ENCODE peak calls at places on chromosomes 4 and X, in five cellular contexts. Z is fibroblast of lung; B is CD8-positive, alpha-beta memory T cell; D is suprapubic skin; H is HAP-1. L is an unnamed sample. For H3K4me1 and H3K9me3, the result is how much of the 10 kb centered on the place peaks cover.

GRCh38 chr4:182142146-182143085 is 100.8 kb upstream of the TENM3 start:
- DNase-seq in Z (peak), H (no peak), B (no peak), D (no peak), L (no peak)

GRCh38 chr4:1208266-1208961 is 36.0 kb upstream of the SPON2 start:
- DNase-seq in H (no peak), Z (no peak), B (no peak), D (peak), L (no peak)

GRCh38 chr4:122536001-122536400 is 79.5 kb upstream of the IL2 start:
- DNase-seq in B (no peak), H (no peak), D (no peak), Z (no peak), L (no peak)

GRCh38 chr4:127364397-127364796 is 268.4 kb upstream of the INTU start:
- DNase-seq in B (no peak), H (no peak), Z (no peak), D (no peak), L (no peak)

GRCh38 chr4:121062466-121062975 is 9.8 kb downstream of the NDNF start:
- DNase-seq in B (no peak), H (no peak), D (no peak), Z (peak), L (no peak)

GRCh38 chr4:174110180-174110579 is 173.3 kb downstream of the FBXO8 start:
- DNase-seq in B (no peak), D (no peak), H (no peak), Z (peak), L (no peak)

GRCh38 chr4:176883681-176884418 is 91.1 kb upstream of the VEGFC start:
- DNase-seq in Z (peak), D (no peak), H (no peak), B (no peak), L (no peak)

GRCh38 chr4:84878090-84878489 is 88.4 kb downstream of the WDFY3 start:
- DNase-seq in Z (peak), D (no peak), B (no peak), H (no peak), L (no peak)

GRCh38 chr4:152974732-152975614 is 38.9 kb downstream of the FHDC1 start:
- DNase-seq in Z (no peak), H (no peak), B (no peak), D (no peak), L (no peak)

GRCh38 chrX:84046403-84046984 is 141.5 kb downstream of the RPS6KA6 start:
- DNase-seq in D (peak), B (no peak), Z (peak), H (peak), L (peak)

GRCh38 chr4:24858550-24858949 is 54.3 kb downstream of the CCDC149 start:
- DNase-seq in D (no peak), H (no peak), B (no peak), Z (no peak), L (no peak)

GRCh38 chrX:123340691-123341090 is 156.6 kb downstream of the GRIA3 start:
- DNase-seq in H (no peak), B (no peak), D (no peak), Z (no peak), L (no peak)

GRCh38 chr4:108058685-108059440 is 69.2 kb downstream of the HADH start:
- DNase-seq in H (no peak), B (no peak), Z (peak), D (no peak), L (no peak)

GRCh38 chrX:357035-357692 is 29.5 kb downstream of the PPP2R3B start:
- DNase-seq in H (no peak), B (no peak), D (no peak), Z (no peak), L (no peak)

GRCh38 chrX:101062171-101062570 is 10.3 kb upstream of the TRMT2B start:
- DNase-seq in H (peak), Z (no peak), B (no peak), D (no peak), L (no peak)

GRCh38 chrX:54397113-54397512 is 39.3 kb upstream of the WNK3 start:
- DNase-seq in Z (no peak), D (no peak), B (no peak), H (no peak), L (no peak)

GRCh38 chrX:33726281-33727160 is 405.6 kb downstream of the FAM47A start:
- DNase-seq in Z (no peak), D (no peak), H (no peak), B (no peak), L (no peak)

GRCh38 chrX:53421772-53422090 is 723 bp downstream of the SMC1A start:
- DNase-seq in Z (no peak), D (no peak), B (no peak), H (no peak), L (no peak)

GRCh38 chr4:52051213-52051614 is at the start of gene SPATA18:
- DNase-seq in Z (no peak), H (no peak), B (no peak), D (no peak), L (no peak)
- H3K4me3 ChIP-seq in Z (peak), H (no peak), B (no peak), D (peak), L (peak)

GRCh38 chr4:8118035-8118434 is 40.6 kb downstream of the ABLIM2 start:
- DNase-seq in Z (no peak), B (no peak), H (no peak), D (no peak), L (no peak)
- H3K4me1 ChIP-seq in Z (under half), B (under half), H (under half), D (under half), L (under half)

DNA sequence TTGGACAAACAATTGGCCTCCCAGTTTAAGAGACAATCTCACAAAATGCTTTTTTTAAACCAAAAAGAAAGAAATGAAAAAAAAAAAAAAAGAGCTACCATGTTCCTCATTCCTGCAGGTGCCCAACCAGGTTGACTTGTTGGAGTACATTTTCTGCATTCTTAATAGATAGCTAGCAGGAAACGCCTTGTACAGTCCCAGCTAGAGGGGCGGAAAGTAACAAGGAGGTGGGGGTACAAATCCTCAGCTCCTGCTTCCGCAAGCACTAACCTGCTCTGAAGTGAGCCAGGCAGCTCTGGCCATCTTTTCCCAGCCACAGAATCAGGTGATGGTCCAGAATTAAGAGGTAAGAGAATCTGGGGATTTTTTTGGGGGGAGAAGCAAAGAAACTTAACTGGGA is at the start of gene VGLL1:
- DNase-seq in Z (no peak), H (no peak), B (no peak), D (no peak), L (no peak)
- H3K9me3 ChIP-seq in Z (under half), H (under half), B (under half), D (under half), L (under half)

DNA sequence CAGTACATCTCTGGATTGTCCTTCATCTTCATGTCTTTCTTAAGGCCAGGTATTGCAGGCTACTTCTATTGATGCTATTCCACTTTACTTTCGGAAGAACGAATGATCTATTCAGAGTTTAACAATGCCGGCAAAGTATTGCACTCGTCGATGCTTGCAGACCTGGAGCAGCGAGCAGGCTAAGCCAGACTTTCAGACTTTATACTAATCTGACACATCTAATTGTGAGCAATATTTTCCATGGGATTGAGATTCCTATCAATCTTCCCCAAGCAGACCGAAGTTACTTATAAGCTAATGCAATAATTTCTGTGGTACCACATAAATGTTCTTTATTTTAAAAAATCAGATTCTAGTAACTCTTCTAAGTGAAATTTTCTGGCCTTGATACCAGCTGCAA is 1.6 kb downstream of the EMCN start:
- DNase-seq in H (no peak), B (no peak), Z (no peak), D (no peak), L (no peak)
- H3K4me3 ChIP-seq in H (no peak), B (no peak), Z (no peak), D (peak), L (no peak)

GRCh38 chr4:142549726-142550463 is 296.2 kb downstream of the INPP4B start:
- DNase-seq in B (no peak), H (no peak), Z (peak), D (no peak), L (no peak)
- H3K4me1 ChIP-seq in B (under half), H (under half), Z (under half), D (under half), L (under half)

GRCh38 chrX:46502848-46503247 is 42.4 kb downstream of the ZNF674 start:
- DNase-seq in B (no peak), H (no peak), Z (no peak), D (no peak), L (no peak)
- H3K9me3 ChIP-seq in B (under half), H (under half), Z (under half), D (under half), L (half or more)

GRCh38 chr4:17616283-17616682 is 1.8 kb downstream of the MED28 start:
- DNase-seq in D (no peak), Z (no peak), H (no peak), B (no peak), L (no peak)
- H3K4me3 ChIP-seq in D (peak), Z (no peak), H (no peak), B (no peak), L (peak)

GRCh38 chrX:20437678-20438077 is 171.0 kb upstream of the RPS6KA3 start:
- DNase-seq in Z (no peak), B (no peak), H (no peak), D (no peak), L (no peak)
- H3K4me1 ChIP-seq in Z (under half), B (half or more), H (under half), D (under half), L (under half)

DNA sequence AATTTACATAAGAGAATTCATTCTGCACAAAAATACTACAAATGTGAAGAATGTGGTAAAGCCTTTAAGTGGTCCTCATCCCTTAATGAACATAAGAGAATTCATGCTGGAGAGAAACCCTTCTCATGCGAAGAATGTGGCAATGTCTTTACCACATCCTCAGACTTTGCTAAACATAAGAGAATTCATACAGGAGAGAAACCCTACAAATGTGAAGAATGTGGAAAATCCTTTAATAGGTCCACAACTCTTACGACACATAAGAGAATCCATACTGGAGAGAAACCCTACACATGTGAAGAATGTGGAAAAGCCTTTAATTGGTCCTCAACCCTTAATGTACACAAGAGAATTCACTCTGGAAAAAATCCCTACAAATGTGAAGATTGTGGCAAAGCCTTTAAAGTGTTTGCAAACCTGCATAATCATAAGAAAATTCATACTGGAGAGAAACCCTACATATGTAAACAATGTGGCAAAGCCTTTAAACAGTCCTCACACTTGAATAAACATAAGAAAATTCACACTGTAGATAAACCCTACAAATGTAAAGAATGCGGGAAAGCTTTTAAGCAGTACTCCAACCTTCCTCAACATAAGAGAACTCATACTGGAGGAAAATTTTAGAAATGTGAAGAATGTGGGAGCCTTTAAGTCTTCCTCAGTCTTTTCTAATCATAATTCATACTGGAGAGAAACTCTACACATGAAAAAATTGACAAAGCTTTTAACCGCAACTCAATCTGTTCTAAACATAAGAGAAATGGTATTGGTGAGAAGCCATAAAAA is 37.4 kb downstream of the ZNF718 start:
- DNase-seq in D (no peak), Z (peak), H (no peak), B (no peak), L (no peak)
- H3K9me3 ChIP-seq in D (half or more), Z (under half), H (under half), B (under half), L (half or more)

GRCh38 chr4:101199507-101200285 is 147.6 kb downstream of the PPP3CA start:
- DNase-seq in D (no peak), B (no peak), H (no peak), Z (peak), L (no peak)
- H3K4me3 ChIP-seq in D (no peak), B (no peak), H (no peak), Z (no peak), L (no peak)